ENCODE peak calls at places on chromosomes 7 and 10, in six cellular contexts. D, Z, F, P, O and K are unnamed samples.

GRCh38 chr7:135634191-135634878 is 28.0 kb upstream of the STMP1 start:
- DNase-seq in D (no peak), Z (no peak), F (no peak), P (no peak), O (no peak), K (no peak)

GRCh38 chr10:59844436-59844835 is 61.9 kb downstream of the CCDC6 start:
- DNase-seq in D (no peak), Z (no peak), F (no peak), P (no peak), O (no peak), K (no peak)

GRCh38 chr7:66682350-66683093 is 53.8 kb downstream of the KCTD7 start:
- DNase-seq in D (peak; percentile 54), Z (peak; percentile 11), F (peak; percentile 67), P (no peak), O (no peak), K (peak; percentile 23)

GRCh38 chr7:28998110-28998509 is 40.0 kb upstream of the TRIL start:
- DNase-seq in D (no peak), Z (no peak), F (no peak), P (no peak), O (no peak), K (no peak)

GRCh38 chr7:126501617-126502016 is 751.1 kb downstream of the GRM8 start:
- DNase-seq in D (no peak), Z (peak; percentile 34), F (no peak), P (no peak), O (no peak), K (no peak)

GRCh38 chr10:3813986-3814831 is 29.2 kb upstream of the KLF6 start:
- DNase-seq in D (peak; percentile 73), Z (no peak), F (peak; percentile 64), P (no peak), O (no peak), K (no peak)

GRCh38 chr7:158976468-158976848 is 120.1 kb downstream of the DYNC2I1 start:
- DNase-seq in D (peak; percentile 1), Z (peak; percentile 34), F (no peak), P (no peak), O (no peak), K (no peak)

GRCh38 chr10:4851846-4852245 is 25.8 kb downstream of the AKR1E2 start:
- DNase-seq in D (no peak), Z (no peak), F (peak; percentile 15), P (peak; percentile 40), O (no peak), K (no peak)

GRCh38 chr7:130254555-130254954 is 12.1 kb upstream of the CPA2 start:
- DNase-seq in D (no peak), Z (no peak), F (no peak), P (no peak), O (no peak), K (no peak)

GRCh38 chr10:22427890-22428571 is 82.7 kb downstream of the SPAG6 start:
- DNase-seq in D (peak; percentile 95), Z (no peak), F (peak; percentile 99), P (peak; percentile 90), O (no peak), K (peak; percentile 93)

GRCh38 chr10:86400705-86401587 is 34.4 kb upstream of the GRID1 start:
- DNase-seq in D (peak; percentile 52), Z (peak; percentile 70), F (no peak), P (no peak), O (peak; percentile 75), K (peak; percentile 45)

GRCh38 chr10:45000764-45001381 is at the start of gene ZNF22:
- DNase-seq in D (peak; percentile 69), Z (peak; percentile 85), F (peak; percentile 66), P (peak; percentile 88), O (peak; percentile 79), K (peak; percentile 42)

GRCh38 chr10:58239561-58240169 is 28.0 kb downstream of the IPMK start:
- DNase-seq in D (peak; percentile 22), Z (no peak), F (peak; percentile 66), P (no peak), O (no peak), K (peak; percentile 25)

GRCh38 chr7:30463400-30464145 is 15.0 kb downstream of the NOD1 start:
- DNase-seq in D (no peak), Z (peak; percentile 61), F (no peak), P (no peak), O (peak; percentile 47), K (no peak)

GRCh38 chr10:79382491-79382941 is 35.2 kb downstream of the PPIF start:
- DNase-seq in D (no peak), Z (no peak), F (no peak), P (no peak), O (no peak), K (no peak)

GRCh38 chr10:114714281-114714741 is 56.2 kb upstream of the ABLIM1 start:
- DNase-seq in D (peak; percentile 68), Z (no peak), F (peak; percentile 89), P (no peak), O (no peak), K (peak; percentile 97)

GRCh38 chr7:98863601-98864000 is 6.2 kb downstream of the TMEM130 start:
- DNase-seq in D (no peak), Z (no peak), F (no peak), P (no peak), O (no peak), K (no peak)

GRCh38 chr7:69187824-69188335 is 410.4 kb upstream of the AUTS2 start:
- DNase-seq in D (peak; percentile 8), Z (no peak), F (no peak), P (no peak), O (no peak), K (no peak)

GRCh38 chr10:52740913-52741675 is 31.5 kb downstream of the MBL2 start:
- DNase-seq in D (peak; percentile 18), Z (peak; percentile 58), F (peak; percentile 23), P (peak; percentile 59), O (peak; percentile 47), K (peak; percentile 64)

GRCh38 chr10:108877130-108877529 is 1046.2 kb downstream of the XPNPEP1 start:
- DNase-seq in D (peak; percentile 66), Z (no peak), F (peak; percentile 42), P (no peak), O (no peak), K (no peak)

GRCh38 chr10:531541-531940 is 157.9 kb downstream of the DIP2C start:
- DNase-seq in D (no peak), Z (no peak), F (no peak), P (no peak), O (no peak), K (no peak)

GRCh38 chr7:245574-246295 is 44.2 kb upstream of the FOXL3 start:
- DNase-seq in D (no peak), Z (no peak), F (no peak), P (no peak), O (no peak), K (no peak)

GRCh38 chr10:72173267-72173634 is 42.6 kb upstream of the ANAPC16 start:
- DNase-seq in D (no peak), Z (peak; percentile 75), F (no peak), P (peak; percentile 24), O (no peak), K (peak; percentile 9)

GRCh38 chr7:157980774-157981173 is 606.8 kb downstream of the PTPRN2 start:
- DNase-seq in D (no peak), Z (no peak), F (no peak), P (no peak), O (no peak), K (no peak)

GRCh38 chr10:8100366-8100765 is 45.9 kb downstream of the GATA3 start:
- DNase-seq in D (no peak), Z (no peak), F (no peak), P (no peak), O (no peak), K (no peak)

DNA sequence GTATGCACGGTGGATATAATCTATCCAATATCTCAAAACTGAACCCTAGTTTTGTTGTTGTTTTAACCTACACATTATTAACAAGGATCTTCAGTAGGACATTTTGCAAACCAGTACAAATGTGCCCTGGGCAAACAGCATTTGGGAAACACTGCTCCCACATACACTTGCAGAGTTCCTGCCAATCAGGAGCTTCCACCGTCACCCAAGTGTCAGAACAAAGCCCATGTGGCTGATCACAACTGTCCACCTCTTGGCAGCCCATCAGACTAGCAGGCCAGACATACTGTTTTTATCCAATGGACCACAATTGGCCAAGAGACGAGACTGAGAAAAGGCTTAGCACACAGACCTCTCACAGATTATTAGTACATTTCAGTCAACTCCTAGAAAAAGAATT is 200.4 kb downstream of the FAM107B start:
- DNase-seq in D (no peak), Z (no peak), F (no peak), P (no peak), O (no peak), K (no peak)
- TF ChIP-seq CTCF in D (no peak), Z (no peak), F (no peak), P (no peak), O (no peak), K (no peak)

DNA sequence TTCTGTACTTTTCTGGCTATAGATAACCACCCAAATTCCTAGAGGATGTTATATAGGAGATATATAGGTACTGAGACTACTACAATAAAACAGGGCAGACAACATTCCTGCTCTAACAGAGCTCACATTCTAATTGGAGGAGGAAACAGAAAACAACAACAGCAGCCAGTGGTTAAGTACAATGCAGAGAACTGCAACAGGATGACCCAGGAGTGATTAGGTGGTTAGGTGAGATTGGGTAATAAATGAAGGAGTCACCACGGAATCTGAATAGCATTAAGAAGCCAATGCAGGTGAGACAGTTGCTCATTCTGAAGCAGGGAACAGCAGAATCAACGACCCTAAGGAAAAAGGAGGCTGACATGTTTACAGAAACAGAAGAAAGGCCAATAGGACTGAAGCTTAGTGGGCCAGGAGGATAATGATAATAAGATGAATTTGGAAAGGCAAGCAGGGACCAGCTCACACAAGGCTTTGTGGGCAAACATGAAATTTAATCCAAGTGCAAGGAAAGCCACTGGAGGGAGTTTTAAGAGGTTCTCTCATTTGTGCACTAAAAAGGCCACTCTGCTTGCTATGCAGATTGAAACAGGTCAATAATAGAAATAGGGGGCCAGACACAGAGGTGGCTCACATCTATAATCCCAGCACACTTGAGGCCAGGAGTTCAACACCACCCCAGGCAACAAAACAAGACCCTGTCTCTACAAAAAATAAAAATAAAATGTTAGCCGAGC is 16.9 kb upstream of the REEP3 start:
- DNase-seq in D (no peak), Z (no peak), F (no peak), P (no peak), O (no peak), K (peak; percentile 67)
- TF ChIP-seq CTCF in D (peak; percentile 19), Z (no peak), F (no peak), P (peak; percentile 19), O (no peak), K (no peak)

GRCh38 chr7:36522453-36523007 is 132.9 kb downstream of the ANLN start:
- DNase-seq in D (no peak), Z (no peak), F (no peak), P (no peak), O (no peak), K (no peak)
- TF ChIP-seq CTCF in D (no peak), Z (no peak), F (no peak), P (no peak), O (no peak), K (no peak)

DNA sequence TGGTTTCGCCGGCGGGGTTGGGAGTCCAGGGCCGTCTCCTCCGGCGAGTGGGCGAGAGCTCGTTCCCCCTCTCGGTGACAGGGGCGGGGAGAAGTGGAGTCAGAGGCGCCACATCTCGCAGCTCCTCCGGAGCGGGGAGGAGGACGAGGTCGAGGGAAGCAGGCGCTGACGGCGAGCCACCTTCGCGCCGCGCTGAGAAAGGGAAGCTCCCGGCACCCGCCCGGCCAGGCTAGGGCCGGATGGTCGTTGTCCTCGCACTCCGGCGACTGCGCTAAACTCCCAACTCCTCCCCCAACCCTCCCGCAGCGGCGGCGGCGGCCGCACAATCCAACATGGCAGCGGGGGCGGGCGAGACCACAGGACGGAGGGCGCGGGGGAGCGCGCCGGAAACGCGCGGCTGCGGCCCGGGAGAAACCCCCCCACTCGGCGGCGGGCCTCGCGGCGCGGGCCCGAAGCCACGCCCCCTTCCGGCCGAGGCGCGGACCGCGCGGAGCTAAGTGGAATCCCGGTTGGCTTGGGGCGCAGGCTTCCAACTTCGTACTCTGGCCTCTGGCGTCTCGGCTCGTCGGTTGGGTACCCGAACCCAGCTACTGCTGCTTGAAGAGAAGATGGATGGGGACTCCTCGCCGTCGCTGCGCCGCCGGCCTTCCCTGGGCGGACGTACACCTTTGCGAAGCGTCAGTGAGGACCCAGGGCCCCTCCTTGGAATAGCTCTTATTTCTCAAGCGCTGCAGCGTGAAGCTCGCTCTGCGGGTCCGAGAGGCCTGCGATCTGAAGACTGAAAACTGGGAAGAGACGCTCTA is at the start of gene WASL:
- DNase-seq in D (peak; percentile 91), Z (peak; percentile 95), F (peak; percentile 79), P (peak; percentile 95), O (peak; percentile 90), K (peak; percentile 87)
- TF ChIP-seq CTCF in D (no peak), Z (no peak), F (no peak), P (no peak), O (no peak), K (no peak)